ENCODE peak calls at places on chromosomes 11 and 22, in five cellular contexts. V is fibroblast of the aortic adventitia, U is AG04449, H is A549, N is thoracic aorta. K is an unnamed sample.

GRCh38 chr11:60887531-60887930 is 18.9 kb downstream of the PRPF19 start:
- DNase-seq in U (no peak), N (no peak), H (peak), V (peak), K (peak)

GRCh38 chr11:76626921-76627391 is 43.6 kb downstream of the LRRC32 start:
- DNase-seq in N (no peak), U (no peak), V (no peak), H (no peak), K (no peak)

GRCh38 chr11:86440843-86441242 is 66.2 kb downstream of the CCDC81 start:
- DNase-seq in N (no peak), H (no peak), U (no peak), V (no peak), K (peak)

GRCh38 chr11:72038491-72038890 is 39.8 kb downstream of the IL18BP start:
- DNase-seq in U (no peak), N (no peak), V (peak), H (no peak), K (peak)

GRCh38 chr11:69243496-69244200 is 50.3 kb upstream of the MYEOV start:
- DNase-seq in V (no peak), U (no peak), H (no peak), N (no peak), K (no peak)

GRCh38 chr22:44099696-44100095 is 75.6 kb downstream of the PARVB start:
- DNase-seq in N (no peak), V (no peak), U (no peak), H (no peak), K (no peak)

GRCh38 chr11:82732734-82733443 is 775 bp downstream of the FAM181B start:
- DNase-seq in V (no peak), N (no peak), U (no peak), H (no peak), K (no peak)

GRCh38 chr11:74696488-74696887 is 34.7 kb downstream of the CHRDL2 start:
- DNase-seq in V (no peak), U (no peak), H (no peak), N (no peak), K (no peak)

GRCh38 chr22:43867839-43868652 is 5.7 kb upstream of the SULT4A1 start:
- DNase-seq in U (no peak), N (no peak), V (peak), H (peak), K (peak)

GRCh38 chr11:121567988-121568387 is 115.2 kb upstream of the SORL1-AS1 start:
- DNase-seq in U (no peak), N (no peak), V (no peak), H (no peak), K (no peak)

GRCh38 chr11:47332303-47332711 is 20.2 kb downstream of the MYBPC3 start:
- DNase-seq in N (no peak), V (no peak), H (no peak), U (no peak), K (no peak)

GRCh38 chr11:534592-535518 is 521 bp downstream of the HRAS start:
- DNase-seq in N (no peak), V (no peak), H (peak), U (no peak), K (no peak)

GRCh38 chr11:47607380-47607779 is 13.2 kb upstream of the C1QTNF4 start:
- DNase-seq in H (no peak), V (peak), U (peak), N (no peak), K (peak)

GRCh38 chr22:35409783-35410662 is 10.1 kb downstream of the MCM5 start:
- DNase-seq in U (no peak), V (no peak), N (no peak), H (no peak), K (no peak)

GRCh38 chr11:47983464-47984397 is 3.4 kb downstream of the PTPRJ start:
- DNase-seq in U (no peak), V (peak), H (no peak), N (no peak), K (peak)

GRCh38 chr11:43316451-43316850 is 4.7 kb downstream of the API5 start:
- DNase-seq in U (no peak), N (no peak), V (peak), H (no peak), K (no peak)

GRCh38 chr11:45083544-45084087 is 62.8 kb upstream of the PRDM11 start:
- DNase-seq in V (no peak), N (no peak), U (no peak), H (peak), K (no peak)

GRCh38 chr11:35566161-35566560 is 40.7 kb upstream of the PAMR1 start:
- DNase-seq in U (no peak), H (no peak), V (peak), N (no peak), K (no peak)

GRCh38 chr11:1081601-1082311 is 7.1 kb downstream of the MUC2 start:
- DNase-seq in N (no peak), U (no peak), V (no peak), H (no peak), K (no peak)

GRCh38 chr11:103851166-103851651 is 185.2 kb upstream of the DDI1 start:
- DNase-seq in N (no peak), H (no peak), U (peak), V (peak), K (peak)

GRCh38 chr11:5129457-5129877 is 8.7 kb downstream of the OR52A5 start:
- DNase-seq in U (no peak), V (peak), N (no peak), H (no peak), K (peak)

GRCh38 chr11:45038923-45039322 is 88.2 kb upstream of the TP53I11 start:
- DNase-seq in U (no peak), H (no peak), V (no peak), N (no peak), K (no peak)

GRCh38 chr22:28123989-28124766 is 205.1 kb upstream of the PITPNB start:
- DNase-seq in V (no peak), U (no peak), N (no peak), H (no peak), K (no peak)

GRCh38 chr11:47010192-47010591 is 73.6 kb downstream of the CSTPP1 start:
- DNase-seq in H (no peak), U (no peak), N (no peak), V (peak), K (no peak)

GRCh38 chr11:123303924-123304323 is 108.9 kb upstream of the CLMP start:
- DNase-seq in H (no peak), V (no peak), U (no peak), N (no peak), K (no peak)

GRCh38 chr11:20668844-20669832 is at the start of gene NELL1:
- DNase-seq in N (no peak), H (no peak), U (no peak), V (no peak), K (no peak)

GRCh38 chr22:23504522-23504921 is 75.6 kb downstream of the IGLL1 start:
- DNase-seq in N (no peak), V (no peak), U (no peak), H (no peak), K (no peak)

GRCh38 chr22:49324527-49325491 is 502.9 kb downstream of the BRD1 start:
- DNase-seq in N (no peak), V (no peak), U (no peak), H (no peak), K (no peak)

GRCh38 chr11:62806611-62807121 is 1.4 kb upstream of the NXF1 start:
- DNase-seq in U (no peak), H (no peak), V (peak), N (no peak), K (peak)

GRCh38 chr11:125428486-125429173 is 67.4 kb downstream of the FEZ1 start:
- DNase-seq in H (no peak), N (no peak), V (no peak), U (no peak), K (no peak)

GRCh38 chr22:17817511-17818065 is 43.3 kb upstream of the BID start:
- DNase-seq in U (no peak), V (no peak), H (no peak), N (no peak), K (no peak)
- H3K4me3 ChIP-seq in U (no peak), V (no peak), H (no peak), N (no peak), K (no peak)

GRCh38 chr22:26033586-26033985 is 135.7 kb upstream of the SEZ6L start:
- DNase-seq in V (no peak), U (no peak), H (no peak), N (no peak), K (no peak)
- TF ChIP-seq CTCF in V (no peak), U (no peak), H (no peak), N (no peak), K (no peak)

DNA sequence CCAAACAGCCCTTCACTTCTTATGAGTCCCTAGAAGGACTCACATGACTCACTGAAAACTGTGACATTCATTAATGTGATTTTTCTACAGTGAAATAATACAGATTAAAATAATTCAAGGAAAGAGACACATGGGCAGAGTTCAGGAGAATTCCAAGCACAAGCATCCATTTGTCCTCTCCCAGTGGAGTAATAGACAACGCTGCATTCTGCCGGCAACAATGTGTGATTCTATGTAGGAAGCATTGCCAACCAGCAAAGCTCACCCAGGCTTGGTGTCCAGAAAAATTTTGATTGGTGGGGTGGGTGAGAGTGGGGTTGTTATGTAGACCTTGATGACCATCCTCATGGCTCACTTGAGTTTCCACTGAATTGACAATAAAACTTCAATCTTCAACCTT is 123.9 kb downstream of the VPREB1 start:
- DNase-seq in H (no peak), U (no peak), N (no peak), V (no peak), K (no peak)
- H3K4me3 ChIP-seq in H (no peak), U (no peak), N (no peak), V (no peak), K (no peak)

GRCh38 chr11:119277660-119278059 is 39.3 kb downstream of the MCAM start:
- DNase-seq in U (no peak), N (no peak), H (no peak), V (no peak), K (no peak)

GRCh38 chr11:119285431-119285830 is 31.5 kb downstream of the MCAM start:
- DNase-seq in V (no peak), H (no peak), N (no peak), U (no peak), K (no peak)

GRCh38 chr11:119284344-119285157 is 32.4 kb downstream of the MCAM start:
- DNase-seq in U (no peak), V (peak), N (no peak), H (peak), K (peak)

GRCh38 chr11:119288219-119288618 is 28.7 kb downstream of the MCAM start:
- DNase-seq in N (no peak), U (no peak), V (no peak), H (no peak), K (no peak)

GRCh38 chr11:119282495-119282894 is 34.4 kb downstream of the MCAM start:
- DNase-seq in V (no peak), N (no peak), H (no peak), U (no peak), K (no peak)
- TF ChIP-seq CTCF in V (no peak), N (no peak), H (no peak), U (no peak), K (no peak)

GRCh38 chr11:116835042-116835772 is 2.2 kb downstream of the APOA1 start:
- DNase-seq in N (no peak), U (no peak), V (no peak), H (no peak), K (peak)
- H3K4me3 ChIP-seq in N (peak), U (peak), V (no peak), H (peak), K (peak)

GRCh38 chr22:46876357-46876934 is 114.0 kb downstream of the TBC1D22A start:
- DNase-seq in V (no peak), U (no peak), N (no peak), H (no peak), K (no peak)

GRCh38 chr22:46879083-46879482 is 116.6 kb downstream of the TBC1D22A start:
- DNase-seq in N (no peak), V (peak), U (no peak), H (no peak), K (peak)

GRCh38 chr22:46881373-46882118 is 119.1 kb downstream of the TBC1D22A start:
- DNase-seq in N (no peak), U (no peak), H (no peak), V (peak), K (peak)

GRCh38 chr22:46875089-46875488 is 112.6 kb downstream of the TBC1D22A start:
- DNase-seq in H (no peak), V (no peak), U (no peak), N (no peak), K (no peak)

DNA sequence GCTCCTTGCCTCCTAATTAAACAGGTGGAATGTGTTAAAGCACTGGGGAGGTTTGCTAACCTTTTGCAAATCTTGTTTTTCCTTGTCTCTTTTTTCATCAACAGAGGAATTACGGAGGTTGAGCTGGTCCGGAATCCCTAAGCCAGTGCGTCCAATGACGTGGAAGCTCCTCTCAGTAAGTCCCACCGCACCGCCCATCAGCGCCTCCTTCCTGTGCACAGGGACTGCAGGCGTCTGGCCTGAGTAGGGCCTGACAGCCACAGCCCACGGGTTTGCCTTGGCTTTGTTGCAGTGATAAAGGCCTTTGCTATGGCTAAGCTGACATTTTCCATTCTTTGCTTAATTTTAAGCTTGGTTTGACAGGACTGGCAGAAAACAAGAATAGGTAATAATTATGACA is 116.1 kb downstream of the TBC1D22A start:
- DNase-seq in V (no peak), H (no peak), N (no peak), U (no peak), K (peak)
- TF ChIP-seq CTCF in V (no peak), H (no peak), N (no peak), U (no peak), K (peak)

GRCh38 chr11:128717581-128717980 is 23.7 kb downstream of the FLI1 start:
- DNase-seq in H (no peak), U (no peak), N (no peak), V (no peak), K (no peak)
- H3K4me3 ChIP-seq in H (no peak), U (no peak), N (no peak), V (no peak), K (no peak)

GRCh38 chr22:39560127-39560526 is 10.4 kb upstream of the CACNA1I start:
- DNase-seq in H (no peak), V (no peak), N (no peak), U (no peak), K (no peak)

GRCh38 chr22:39556970-39557811 is 13.4 kb upstream of the CACNA1I start:
- DNase-seq in V (no peak), N (no peak), U (no peak), H (peak), K (peak)

GRCh38 chr22:39558254-39558727 is 12.3 kb upstream of the CACNA1I start:
- DNase-seq in N (no peak), H (no peak), U (no peak), V (no peak), K (no peak)

GRCh38 chr22:39558950-39559349 is 11.6 kb upstream of the CACNA1I start:
- DNase-seq in H (no peak), V (no peak), N (no peak), U (no peak), K (no peak)

GRCh38 chr22:39559456-39560105 is 11.0 kb upstream of the CACNA1I start:
- DNase-seq in U (no peak), V (no peak), N (no peak), H (no peak), K (no peak)
- TF ChIP-seq CTCF in U (peak), V (peak), N (no peak), H (peak), K (peak)

GRCh38 chr22:45867118-45867905 is 109.7 kb downstream of the WNT7B start:
- DNase-seq in N (no peak), H (no peak), U (no peak), V (no peak), K (peak)
- H3K4me3 ChIP-seq in N (peak), H (no peak), U (peak), V (peak), K (no peak)

K was measured in fibroblast of mammary gland.